ENCODE peak calls at places on chromosomes 16 and 17, in eight cellular contexts. Y is AG10803, D is fibroblast of lung, E is BE2C, G is foreskin fibroblast, L is A549, T is osteocyte, A is astrocyte. K is an unnamed sample.

GRCh38 chr16:74766729-74767128 is 7.9 kb downstream of the FA2H start:
- DNase-seq in G (no peak), E (no peak), L (no peak), A (no peak), T (no peak), D (no peak), Y (no peak), K (no peak)

GRCh38 chr16:54407596-54407995 is 121.0 kb upstream of the IRX3 start:
- DNase-seq in E (no peak), T (no peak), Y (peak), A (peak), L (no peak), D (peak), G (peak), K (peak)

GRCh38 chr17:41635121-41636097 is 11.0 kb upstream of the KRT17 start:
- DNase-seq in G (peak), T (no peak), L (no peak), D (no peak), E (peak), A (no peak), Y (no peak), K (no peak)

GRCh38 chr17:64750891-64751677 is 89.0 kb upstream of the SMURF2 start:
- DNase-seq in Y (no peak), A (no peak), G (no peak), D (no peak), E (no peak), T (no peak), L (no peak), K (no peak)

GRCh38 chr17:37527249-37527851 is 37.7 kb downstream of the DUSP14 start:
- DNase-seq in T (no peak), E (peak), Y (peak), L (peak), D (peak), A (peak), G (peak), K (no peak)

GRCh38 chr17:10050597-10051101 is 145.6 kb upstream of the RCVRN start:
- DNase-seq in T (no peak), E (no peak), D (peak), G (peak), L (no peak), Y (peak), A (no peak), K (no peak)

GRCh38 chr17:51045616-51046526 is 74.8 kb downstream of the SPAG9 start:
- DNase-seq in T (no peak), Y (peak), G (no peak), L (no peak), E (no peak), D (peak), A (peak), K (no peak)

GRCh38 chr17:14165672-14166071 is 71.0 kb downstream of the CDRT15 start:
- DNase-seq in D (no peak), Y (no peak), A (no peak), G (no peak), L (no peak), T (no peak), E (no peak), K (no peak)

GRCh38 chr17:2814499-2815341 is 18.5 kb downstream of the RAP1GAP2 start:
- DNase-seq in E (no peak), Y (no peak), A (no peak), L (no peak), D (no peak), G (no peak), T (no peak), K (no peak)

GRCh38 chr17:73476890-73477350 is 165.1 kb upstream of the CDC42EP4 start:
- DNase-seq in E (no peak), L (no peak), A (no peak), T (no peak), Y (no peak), D (no peak), G (no peak), K (no peak)

GRCh38 chr17:45784583-45785372 is 658 bp downstream of the CRHR1 start:
- DNase-seq in G (peak), T (no peak), D (no peak), L (peak), E (peak), A (no peak), Y (no peak), K (no peak)

GRCh38 chr17:74083321-74083720 is 120.2 kb upstream of the RPL38 start:
- DNase-seq in L (no peak), E (no peak), A (no peak), G (no peak), T (no peak), Y (no peak), D (no peak), K (no peak)

GRCh38 chr16:2842340-2843000 is 12.4 kb downstream of the ZG16B start:
- DNase-seq in E (peak), A (peak), L (no peak), D (peak), G (peak), T (no peak), Y (no peak), K (no peak)

GRCh38 chr17:73883175-73883574 is 238.9 kb upstream of the SDK2 start:
- DNase-seq in E (no peak), D (no peak), Y (no peak), T (no peak), L (no peak), G (no peak), A (no peak), K (no peak)

GRCh38 chr17:81813371-81813684 is 9.4 kb downstream of the GCGR start:
- DNase-seq in T (no peak), G (no peak), L (no peak), E (no peak), Y (no peak), D (no peak), A (no peak), K (no peak)

GRCh38 chr17:80561541-80562114 is 17.0 kb downstream of the RPTOR start:
- DNase-seq in E (no peak), T (no peak), Y (no peak), D (no peak), A (no peak), L (no peak), G (no peak), K (no peak)

GRCh38 chr17:42221886-42222745 is 27.8 kb upstream of the GHDC start:
- DNase-seq in Y (peak), A (no peak), T (no peak), D (peak), E (peak), G (peak), L (peak), K (no peak)

GRCh38 chr17:7832431-7832830 is 1.6 kb upstream of the KDM6B start:
- DNase-seq in A (no peak), Y (no peak), G (no peak), L (no peak), T (no peak), D (no peak), E (no peak), K (no peak)

GRCh38 chr17:80245566-80246265 is 14.9 kb upstream of the RNF213 start:
- DNase-seq in T (no peak), Y (no peak), E (no peak), L (no peak), D (no peak), A (no peak), G (no peak), K (no peak)

GRCh38 chr16:13939821-13940220 is 19.9 kb downstream of the ERCC4 start:
- DNase-seq in E (no peak), T (no peak), L (no peak), G (peak), D (no peak), Y (no peak), A (no peak), K (no peak)

GRCh38 chr17:28318759-28319660 is at the start of gene TMEM97:
- DNase-seq in L (peak), D (peak), T (peak), E (peak), A (peak), G (peak), Y (peak), K (peak)
- TF ChIP-seq CTCF in L (no peak), D (peak), T (peak), E (no peak), A (no peak), G (peak), Y (peak), K (peak)

DNA sequence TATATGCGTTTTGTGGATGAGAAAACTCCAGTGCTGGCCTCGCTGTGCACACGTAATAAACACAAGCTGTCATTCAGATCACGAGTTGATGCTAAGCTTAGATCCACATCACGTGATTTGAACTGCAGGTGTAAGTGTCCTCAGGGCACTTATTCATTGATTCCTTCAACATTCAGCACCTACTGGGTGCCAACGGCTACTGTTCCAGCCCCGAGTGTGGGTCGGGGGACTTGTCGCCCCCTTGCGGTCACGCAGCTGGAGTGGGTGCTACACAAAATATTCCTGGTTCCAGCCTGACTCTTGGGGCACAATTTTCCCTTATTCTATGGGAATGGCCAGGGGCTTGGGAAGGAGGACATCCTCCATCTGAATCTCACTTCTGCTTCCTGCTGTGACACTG is 29.9 kb upstream of the GINS2 start:
- DNase-seq in Y (no peak), L (peak), T (no peak), E (peak), G (peak), D (no peak), A (no peak), K (no peak)
- TF ChIP-seq CTCF in Y (peak), L (peak), T (peak), E (peak), G (peak), D (peak), A (peak), K (peak)

DNA sequence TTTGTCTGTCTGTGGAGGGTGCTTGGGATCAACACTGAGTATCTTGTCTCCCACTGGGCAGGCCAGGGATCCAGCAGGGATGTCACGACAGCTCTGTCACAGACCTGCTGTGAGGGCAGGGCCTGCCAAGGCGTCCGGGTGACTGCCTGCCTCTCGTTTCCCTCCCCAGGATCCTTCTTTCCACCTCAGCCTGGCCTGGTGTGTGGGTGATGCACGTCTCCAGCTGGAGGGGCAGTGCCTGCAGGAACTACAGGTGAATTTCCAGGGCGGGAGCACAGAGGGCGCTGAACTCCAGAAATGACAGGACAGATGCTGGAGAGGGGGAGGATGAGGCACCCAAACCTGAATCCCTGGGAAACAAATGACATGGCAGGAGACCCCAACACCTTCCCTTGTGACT is 6.8 kb upstream of the MMP15 start:
- DNase-seq in D (no peak), Y (no peak), A (no peak), E (no peak), T (no peak), G (no peak), L (no peak), K (no peak)
- TF ChIP-seq CTCF in D (no peak), Y (no peak), A (no peak), E (peak), T (no peak), G (no peak), L (peak), K (no peak)

DNA sequence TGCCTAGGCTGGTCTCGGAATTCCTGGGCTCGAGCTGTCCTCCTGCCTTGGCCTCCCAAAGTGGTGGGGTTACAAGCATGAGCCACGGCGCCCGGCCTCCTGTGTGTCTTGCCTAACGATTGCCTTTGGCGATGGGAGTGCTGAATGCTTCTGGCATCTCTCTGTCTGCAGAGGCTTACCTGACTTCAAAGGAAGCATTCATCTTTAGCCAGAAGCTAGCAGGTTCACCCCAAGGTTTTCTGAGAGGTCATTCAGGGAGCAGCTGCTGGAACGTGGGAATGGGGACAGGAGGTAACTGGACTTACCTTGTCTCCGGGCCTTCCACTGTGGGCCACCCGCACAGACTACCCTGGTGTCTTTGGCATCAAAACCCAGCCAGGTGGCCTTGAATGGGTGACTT is 54.7 kb downstream of the PLCG2 start:
- DNase-seq in Y (no peak), L (no peak), G (no peak), D (no peak), E (no peak), A (no peak), T (no peak), K (no peak)
- TF ChIP-seq CTCF in Y (no peak), L (no peak), G (no peak), D (no peak), E (no peak), A (no peak), T (no peak), K (no peak)

GRCh38 chr17:68512247-68512966 is at the start of gene PRKAR1A:
- DNase-seq in G (peak), Y (peak), L (peak), T (peak), E (peak), D (peak), A (peak), K (peak)

GRCh38 chr17:68512967-68513474 is 791 bp downstream of the PRKAR1A start:
- DNase-seq in D (peak), E (no peak), Y (peak), T (no peak), G (peak), L (peak), A (peak), K (no peak)

GRCh38 chr17:68509151-68510057 is 2.8 kb upstream of the PRKAR1A start:
- DNase-seq in E (no peak), Y (no peak), A (no peak), L (no peak), D (no peak), G (no peak), T (no peak), K (no peak)

GRCh38 chr17:68511671-68512246 is 471 bp upstream of the PRKAR1A start:
- DNase-seq in Y (peak), A (peak), T (peak), G (peak), D (peak), L (peak), E (peak), K (no peak)

GRCh38 chr17:68511254-68511670 is 968 bp upstream of the PRKAR1A start:
- DNase-seq in T (no peak), D (no peak), G (no peak), E (no peak), L (peak), Y (no peak), A (no peak), K (no peak)
- TF ChIP-seq CTCF in T (no peak), D (no peak), G (peak), E (peak), L (no peak), Y (no peak), A (no peak), K (peak)

GRCh38 chr16:51009359-51009758 is 141.7 kb downstream of the SALL1 start:
- DNase-seq in T (no peak), A (no peak), D (no peak), L (no peak), G (no peak), Y (no peak), E (no peak), K (no peak)
- TF ChIP-seq CTCF in T (no peak), A (no peak), D (no peak), L (no peak), G (no peak), Y (no peak), E (no peak), K (no peak)

DNA sequence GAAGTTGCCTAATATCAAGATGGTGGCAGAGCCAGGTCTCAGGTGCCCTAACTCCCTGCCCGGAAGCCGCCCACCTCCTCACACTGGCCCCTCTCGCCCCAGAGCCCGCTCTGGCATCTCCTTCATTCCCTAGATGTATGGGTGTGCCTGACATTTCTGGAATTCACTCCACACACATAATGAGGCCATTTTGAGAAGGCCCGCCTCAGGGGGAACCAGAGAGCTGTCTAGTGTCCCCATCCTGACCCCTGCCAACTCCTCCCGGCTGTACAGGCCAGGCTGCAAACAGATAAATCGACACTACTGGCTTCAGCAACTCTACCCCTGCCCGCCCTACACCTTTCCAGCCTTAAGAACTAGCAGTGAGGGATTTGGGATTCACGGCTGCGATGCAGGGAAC is 7.7 kb downstream of the WNT3 start:
- DNase-seq in A (no peak), L (no peak), E (no peak), G (no peak), Y (no peak), D (no peak), T (no peak), K (no peak)
- TF ChIP-seq CTCF in A (no peak), L (no peak), E (no peak), G (no peak), Y (no peak), D (no peak), T (no peak), K (no peak)

GRCh38 chr17:17107281-17107680 is 65.0 kb downstream of the MPRIP start:
- DNase-seq in A (no peak), G (no peak), T (no peak), D (no peak), E (no peak), Y (no peak), L (no peak), K (no peak)

GRCh38 chr17:17107891-17108680 is 65.8 kb downstream of the MPRIP start:
- DNase-seq in E (no peak), T (no peak), A (no peak), D (peak), L (no peak), Y (peak), G (no peak), K (no peak)

GRCh38 chr17:17109896-17110295 is 67.6 kb downstream of the MPRIP start:
- DNase-seq in A (no peak), E (no peak), D (no peak), L (no peak), Y (no peak), T (no peak), G (no peak), K (no peak)

GRCh38 chr17:17109231-17109630 is 67.0 kb downstream of the MPRIP start:
- DNase-seq in L (no peak), D (no peak), Y (no peak), E (no peak), G (no peak), T (no peak), A (no peak), K (no peak)

GRCh38 chr17:17108681-17109049 is 66.4 kb downstream of the MPRIP start:
- DNase-seq in E (no peak), G (no peak), Y (no peak), L (no peak), D (peak), T (no peak), A (no peak), K (no peak)
- TF ChIP-seq CTCF in E (no peak), G (no peak), Y (no peak), L (no peak), D (no peak), T (peak), A (no peak), K (no peak)

GRCh38 chr16:9092963-9093477 is 1.6 kb downstream of the HAPSTR1 start:
- DNase-seq in E (peak), G (no peak), A (no peak), T (no peak), L (no peak), D (no peak), Y (no peak), K (no peak)

GRCh38 chr16:9090960-9091866 is at the start of gene HAPSTR1:
- DNase-seq in T (peak), A (peak), G (peak), D (peak), Y (peak), L (peak), E (peak), K (peak)

GRCh38 chr16:9091867-9092281 is 430 bp downstream of the HAPSTR1 start:
- DNase-seq in L (no peak), G (peak), E (no peak), A (no peak), Y (peak), D (no peak), T (peak), K (no peak)

GRCh38 chr16:9094008-9094846 is 2.8 kb downstream of the HAPSTR1 start:
- DNase-seq in L (no peak), Y (no peak), G (no peak), E (no peak), A (no peak), D (no peak), T (no peak), K (no peak)

DNA sequence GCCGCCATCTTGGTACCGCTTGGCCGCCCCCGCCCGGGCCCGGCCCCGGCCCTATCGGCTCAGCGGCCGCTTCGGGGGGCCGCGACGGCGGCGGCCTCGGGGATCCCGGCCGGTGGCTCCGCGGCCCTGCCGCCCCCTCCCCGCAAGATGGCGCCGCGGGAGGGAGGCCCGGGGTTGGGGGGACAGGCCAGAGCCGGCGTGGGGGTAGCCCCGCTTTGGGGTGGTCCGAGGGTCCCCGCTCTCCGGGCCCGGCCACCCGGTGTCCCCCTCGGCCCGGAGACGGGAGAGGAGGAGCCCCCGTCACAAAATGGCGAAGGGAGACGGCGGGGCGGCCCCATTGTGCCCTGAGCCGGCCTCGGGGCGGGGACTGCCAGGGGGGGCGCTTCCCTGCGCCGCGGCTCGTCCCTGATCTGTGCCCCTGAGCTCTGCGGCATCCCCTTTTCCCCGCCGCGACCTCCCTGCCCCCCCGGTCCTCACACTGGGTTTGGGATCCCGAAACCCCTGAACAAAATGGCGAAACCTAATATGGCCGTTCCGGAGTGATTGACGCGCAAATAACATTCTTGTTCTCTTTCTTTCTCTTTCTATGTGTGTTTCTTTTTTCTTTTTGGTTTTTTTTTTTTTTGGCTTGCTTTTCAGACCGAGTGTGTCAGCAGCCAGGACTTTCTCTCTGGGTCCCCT is 978 bp downstream of the HAPSTR1 start:
- DNase-seq in G (peak), Y (no peak), T (no peak), E (peak), A (no peak), D (no peak), L (no peak), K (no peak)
- TF ChIP-seq CTCF in G (no peak), Y (no peak), T (peak), E (peak), A (no peak), D (no peak), L (peak), K (no peak)